ENCODE peak calls at places on chromosomes 2 and 18, in seven cellular contexts. D is bronchial epithelial cell, T is HFFc6, P is foreskin fibroblast, M is HCT116, W is GM20000, H is adrenal gland. J is an unnamed sample.

GRCh38 chr2:37829616-37830385 is 95.3 kb upstream of the RMDN2 start:
- DNase-seq in D (no peak), T (no peak), P (no peak), M (no peak), W (no peak), H (no peak), J (no peak)

GRCh38 chr18:28365406-28365805 is 188.5 kb upstream of the CDH2 start:
- DNase-seq in D (peak), T (peak), P (peak), M (no peak), W (no peak), H (no peak), J (no peak)

GRCh38 chr2:146365041-146365440 is 1479.8 kb upstream of the ACVR2A start:
- DNase-seq in D (no peak), T (no peak), P (no peak), M (no peak), W (no peak), H (no peak), J (no peak)

GRCh38 chr2:231975001-231975400 is 13.5 kb downstream of the DIS3L2 start:
- DNase-seq in D (no peak), T (no peak), P (no peak), M (no peak), W (no peak), H (no peak), J (no peak)

GRCh38 chr2:44291281-44292248 is 16.3 kb downstream of the SLC3A1 start:
- DNase-seq in D (peak), T (peak), P (peak), M (peak), W (peak), H (peak), J (peak)

GRCh38 chr2:112850588-112850987 is 14.0 kb upstream of the IL1B start:
- DNase-seq in D (no peak), T (no peak), P (no peak), M (no peak), W (no peak), H (no peak), J (no peak)

GRCh38 chr2:240023792-240024191 is 1.4 kb downstream of the NDUFA10 start:
- DNase-seq in D (no peak), T (no peak), P (no peak), M (no peak), W (no peak), H (no peak), J (no peak)

GRCh38 chr2:71071681-71072398 is 3.4 kb downstream of the NAGK start:
- DNase-seq in D (peak), T (no peak), P (no peak), M (no peak), W (peak), H (peak), J (peak)

GRCh38 chr2:47420214-47420613 is 17.3 kb downstream of the MSH2 start:
- DNase-seq in D (no peak), T (no peak), P (no peak), M (no peak), W (no peak), H (no peak), J (no peak)

GRCh38 chr2:88126772-88127637 is 857 bp downstream of the FABP1 start:
- DNase-seq in D (no peak), T (no peak), P (no peak), M (no peak), W (no peak), H (no peak), J (no peak)

GRCh38 chr2:181772777-181773176 is 92.5 kb upstream of the NEUROD1 start:
- DNase-seq in D (no peak), T (no peak), P (no peak), M (no peak), W (no peak), H (no peak), J (no peak)

GRCh38 chr2:179461367-179461886 is 196.8 kb upstream of the SESTD1 start:
- DNase-seq in D (no peak), T (peak), P (peak), M (no peak), W (no peak), H (no peak), J (no peak)

GRCh38 chr2:111679202-111679601 is 204.8 kb downstream of the ANAPC1 start:
- DNase-seq in D (no peak), T (no peak), P (peak), M (no peak), W (no peak), H (no peak), J (peak)

GRCh38 chr2:171985076-171985475 is 14.7 kb upstream of the METAP1D start:
- DNase-seq in D (no peak), T (peak), P (no peak), M (no peak), W (no peak), H (no peak), J (no peak)

GRCh38 chr2:196200557-196200956 is 29.2 kb upstream of the STK17B start:
- DNase-seq in D (no peak), T (no peak), P (no peak), M (no peak), W (peak), H (no peak), J (no peak)

GRCh38 chr18:69215151-69215550 is 185.5 kb upstream of the DOK6 start:
- DNase-seq in D (no peak), T (no peak), P (no peak), M (no peak), W (no peak), H (no peak), J (no peak)

GRCh38 chr2:4358855-4359254 is 655.5 kb downstream of the DCDC2C start:
- DNase-seq in D (no peak), T (no peak), P (no peak), M (no peak), W (no peak), H (no peak), J (no peak)

GRCh38 chr2:200373196-200373595 is 66.7 kb downstream of the SPATS2L start:
- DNase-seq in D (no peak), T (no peak), P (no peak), M (no peak), W (no peak), H (no peak), J (no peak)

GRCh38 chr2:6181525-6182270 is 489.5 kb downstream of the SOX11 start:
- DNase-seq in D (peak), T (no peak), P (no peak), M (no peak), W (no peak), H (peak), J (no peak)

GRCh38 chr2:114769991-114770390 is 327.6 kb downstream of the DPP10 start:
- DNase-seq in D (no peak), T (no peak), P (no peak), M (no peak), W (no peak), H (no peak), J (no peak)

GRCh38 chr2:10909050-10909995 is 2.4 kb upstream of the KCNF1 start:
- DNase-seq in D (no peak), T (no peak), P (no peak), M (peak), W (no peak), H (no peak), J (peak)
- TF ChIP-seq CTCF in D (peak), T (peak), P (peak), M (peak), W (no peak), H (no peak), J (peak)

GRCh38 chr2:1742680-1743395 is 1.5 kb downstream of the PXDN start:
- DNase-seq in D (peak), T (peak), P (peak), M (no peak), W (no peak), H (no peak), J (peak)
- TF ChIP-seq CTCF in D (peak), T (peak), P (peak), M (peak), W (no peak), H (no peak), J (no peak)

GRCh38 chr18:47485221-47485797 is 233.8 kb upstream of the SKOR2 start:
- DNase-seq in D (no peak), T (no peak), P (no peak), M (no peak), W (no peak), H (no peak), J (no peak)
- TF ChIP-seq CTCF in D (no peak), T (no peak), P (no peak), M (no peak), W (no peak), H (no peak), J (no peak)

GRCh38 chr18:35005963-35006577 is 35.1 kb upstream of the MAPRE2 start:
- DNase-seq in D (peak), T (peak), P (peak), M (peak), W (peak), H (no peak), J (peak)
- TF ChIP-seq CTCF in D (peak), T (peak), P (peak), M (peak), W (peak), H (peak), J (peak)

GRCh38 chr2:241638063-241638660 is 669 bp downstream of the ATG4B start:
- DNase-seq in D (no peak), T (no peak), P (no peak), M (no peak), W (no peak), H (no peak), J (no peak)

GRCh38 chr2:241636182-241636982 is 576 bp downstream of the THAP4 start:
- DNase-seq in D (no peak), T (no peak), P (peak), M (no peak), W (peak), H (peak), J (peak)

GRCh38 chr2:241638940-241639339 is 1.4 kb downstream of the ATG4B start:
- DNase-seq in D (no peak), T (no peak), P (no peak), M (no peak), W (no peak), H (no peak), J (no peak)

GRCh38 chr2:241636983-241637232 is at the start of gene THAP4:
- DNase-seq in D (no peak), T (no peak), P (peak), M (no peak), W (peak), H (peak), J (no peak)

GRCh38 chr2:241637233-241638062 is at the start of gene ATG4B:
- DNase-seq in D (peak), T (peak), P (peak), M (peak), W (peak), H (peak), J (peak)
- TF ChIP-seq CTCF in D (no peak), T (no peak), P (no peak), M (no peak), W (no peak), H (no peak), J (no peak)

J was measured in NB4.